ENCODE peak calls at places on chromosomes 3 and 15, in six cellular contexts. T is BE2C; W is CD8-positive, alpha-beta T cell; S is hepatocyte; Y is suprapubic skin; C is body of pancreas. N is an unnamed sample. For H3K4me1, the result is how much of the 10 kb centered on the place peaks cover.

GRCh38 chr3:2771711-2772110 is 338.5 kb downstream of the IL5RA start:
- DNase-seq in Y (no peak), T (no peak), C (no peak), W (no peak), S (no peak), N (no peak)

GRCh38 chr3:147383617-147384016 is 22.7 kb downstream of the ZIC4 start:
- DNase-seq in S (no peak), T (no peak), C (no peak), W (no peak), Y (no peak), N (no peak)

GRCh38 chr3:101070260-101071121 is 77.3 kb upstream of the ABI3BP start:
- DNase-seq in C (peak), W (peak), Y (no peak), T (peak), S (peak), N (peak)

GRCh38 chr15:80977627-80978036 is 12.0 kb downstream of the MESD start:
- DNase-seq in C (peak), T (peak), Y (peak), W (peak), S (peak), N (no peak)

GRCh38 chr3:76986876-76987513 is 52.9 kb upstream of the ROBO2 start:
- DNase-seq in W (no peak), T (peak), C (no peak), S (no peak), Y (no peak), N (no peak)

GRCh38 chr15:85615930-85616329 is 178.8 kb downstream of the KLHL25 start:
- DNase-seq in W (no peak), S (peak), C (no peak), T (peak), Y (no peak), N (peak)

GRCh38 chr3:95154775-95155174 is 1091.9 kb downstream of the NSUN3 start:
- DNase-seq in T (no peak), C (no peak), S (no peak), W (no peak), Y (no peak), N (no peak)

GRCh38 chr3:16399473-16399872 is 114.0 kb downstream of the RFTN1 start:
- DNase-seq in W (no peak), C (no peak), S (peak), T (peak), Y (no peak), N (no peak)

GRCh38 chr3:122676759-122677158 is 3.9 kb upstream of the PARP14 start:
- DNase-seq in C (no peak), T (no peak), Y (no peak), W (no peak), S (no peak), N (no peak)

GRCh38 chr3:186476044-186476468 is 68.1 kb downstream of the CRYGS start:
- DNase-seq in Y (no peak), T (no peak), S (no peak), C (peak), W (no peak), N (no peak)

GRCh38 chr3:111143-112069 is 85.2 kb upstream of the CHL1 start:
- DNase-seq in Y (no peak), C (no peak), W (no peak), T (no peak), S (no peak), N (no peak)

GRCh38 chr3:55969634-55970033 is 482.5 kb upstream of the WNT5A start:
- DNase-seq in W (no peak), S (no peak), Y (no peak), C (no peak), T (no peak), N (no peak)

GRCh38 chr15:44729394-44729913 is 6.9 kb upstream of the TRIM69 start:
- DNase-seq in S (no peak), T (peak), W (peak), C (no peak), Y (peak), N (no peak)

DNA sequence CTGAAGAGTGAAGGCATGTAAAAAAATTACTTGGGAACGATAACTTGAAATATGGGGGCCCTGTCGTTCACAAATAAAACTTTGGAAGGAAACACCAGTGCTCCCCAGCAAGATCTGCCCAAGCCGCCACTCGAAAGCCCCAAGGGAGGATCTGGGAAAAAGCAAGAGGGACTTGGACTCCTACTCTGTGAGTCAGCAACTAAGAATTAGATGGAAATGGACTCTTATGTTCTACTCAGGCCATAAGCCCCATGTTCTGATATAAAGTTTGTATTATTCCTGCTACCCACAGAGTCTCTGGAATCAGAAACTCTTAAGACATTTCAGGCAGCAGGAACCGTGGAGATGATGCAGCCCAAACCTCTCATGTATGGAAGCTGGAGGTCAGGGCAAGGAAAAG is 75.7 kb downstream of the ITGB5 start:
- DNase-seq in T (no peak), W (no peak), Y (no peak), S (no peak), C (no peak), N (no peak)
- H3K4me1 ChIP-seq in T (under half), W (under half), Y (half or more), S (half or more), C (under half), N (half or more)

DNA sequence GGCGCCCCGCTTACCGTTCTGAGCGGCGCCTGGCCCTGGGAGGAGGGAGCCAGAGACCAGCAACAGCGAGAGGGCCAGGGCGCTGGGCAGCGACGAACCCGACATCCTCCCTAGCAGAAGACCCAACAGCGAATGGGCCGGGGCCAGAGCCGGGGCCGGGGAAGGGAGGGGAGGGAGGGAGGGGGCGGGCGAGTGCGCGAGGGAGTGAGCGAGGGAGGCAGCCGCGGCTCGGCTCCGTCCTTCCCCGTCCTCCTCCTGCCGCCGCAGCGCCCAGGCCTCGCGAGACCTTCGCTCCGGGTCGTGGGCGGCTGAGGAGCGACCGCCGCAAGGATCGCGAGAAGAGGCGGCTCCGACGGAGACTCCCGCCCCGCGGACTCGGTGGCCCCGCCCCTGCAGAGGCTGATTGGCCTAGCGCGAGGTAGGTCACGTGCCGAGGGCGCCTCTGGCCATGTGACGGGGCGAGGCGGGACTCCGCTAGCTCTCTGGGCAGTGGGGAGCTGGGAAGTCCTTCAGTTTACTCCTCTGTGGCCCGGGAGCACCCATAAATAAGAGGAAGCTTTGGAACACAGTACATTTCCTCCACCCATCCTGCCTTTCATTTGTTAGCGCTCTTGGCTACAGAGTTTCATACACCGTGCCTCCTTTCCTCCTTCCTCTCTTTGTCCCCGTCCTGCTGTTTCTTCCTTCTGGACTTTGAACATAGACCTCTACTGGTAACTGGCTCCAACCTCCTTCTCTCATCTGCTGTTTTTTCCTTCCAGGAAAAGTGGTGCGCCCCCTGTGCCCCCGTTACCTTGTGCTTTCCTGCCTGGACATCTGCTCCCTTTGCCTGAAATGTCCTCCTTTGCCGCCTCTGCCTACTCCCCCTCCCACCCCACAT is at the start of gene NPTN:
- DNase-seq in S (peak), Y (peak), W (peak), C (peak), T (peak), N (peak)
- TF ChIP-seq CTCF in S (no peak), Y (no peak), W (no peak), C (no peak), T (peak), N (no peak)

DNA sequence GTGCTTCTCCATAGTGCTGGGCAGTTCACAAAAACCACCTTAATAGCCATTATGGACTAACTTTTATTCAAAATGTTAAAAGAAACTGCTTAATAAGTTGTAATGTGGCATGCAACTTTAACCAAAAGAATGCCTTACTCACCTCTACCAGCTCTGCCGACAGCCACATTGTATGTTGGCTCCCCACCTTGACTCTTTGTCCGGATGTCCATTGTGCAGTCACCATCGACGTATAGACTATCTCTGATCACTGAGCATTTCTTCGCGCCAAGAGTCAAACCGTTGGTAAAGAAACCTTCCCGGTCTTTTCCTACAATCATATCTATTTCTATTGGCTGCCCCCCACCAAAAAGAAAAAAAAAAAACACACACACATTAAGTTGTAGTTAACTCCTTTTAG is 2.5 kb downstream of the PFN2 start:
- DNase-seq in S (no peak), W (no peak), Y (no peak), C (no peak), T (peak), N (no peak)
- H3K4me3 ChIP-seq in S (peak), W (no peak), Y (no peak), C (no peak), T (peak), N (no peak)

GRCh38 chr15:88894348-88894818 is 961 bp downstream of the HAPLN3 start:
- DNase-seq in S (peak), Y (no peak), C (peak), W (peak), T (peak), N (peak)
- H3K4me1 ChIP-seq in S (under half), Y (under half), C (under half), W (under half), T (under half), N (under half)

GRCh38 chr3:150057227-150057626 is 86.5 kb upstream of the PFN2 start:
- DNase-seq in C (no peak), T (peak), S (no peak), W (no peak), Y (no peak), N (no peak)

GRCh38 chr3:150059241-150059640 is 88.5 kb upstream of the PFN2 start:
- DNase-seq in T (no peak), S (no peak), C (peak), Y (no peak), W (no peak), N (no peak)

GRCh38 chr3:150062492-150062891 is 91.8 kb upstream of the PFN2 start:
- DNase-seq in S (peak), T (no peak), Y (no peak), W (no peak), C (no peak), N (no peak)

GRCh38 chr3:150061288-150062018 is 90.8 kb upstream of the PFN2 start:
- DNase-seq in S (no peak), Y (no peak), W (no peak), C (no peak), T (no peak), N (no peak)

GRCh38 chr3:150059729-150060128 is 89.0 kb upstream of the PFN2 start:
- DNase-seq in T (no peak), S (no peak), W (no peak), C (no peak), Y (no peak), N (no peak)
- TF ChIP-seq CTCF in T (no peak), S (no peak), W (no peak), C (no peak), Y (no peak), N (no peak)

GRCh38 chr3:39154323-39155021 is 1.1 kb upstream of the CSRNP1 start:
- DNase-seq in W (no peak), S (peak), T (no peak), Y (peak), C (no peak), N (peak)
- H3K4me3 ChIP-seq in W (no peak), S (peak), T (no peak), Y (peak), C (no peak), N (peak)

DNA sequence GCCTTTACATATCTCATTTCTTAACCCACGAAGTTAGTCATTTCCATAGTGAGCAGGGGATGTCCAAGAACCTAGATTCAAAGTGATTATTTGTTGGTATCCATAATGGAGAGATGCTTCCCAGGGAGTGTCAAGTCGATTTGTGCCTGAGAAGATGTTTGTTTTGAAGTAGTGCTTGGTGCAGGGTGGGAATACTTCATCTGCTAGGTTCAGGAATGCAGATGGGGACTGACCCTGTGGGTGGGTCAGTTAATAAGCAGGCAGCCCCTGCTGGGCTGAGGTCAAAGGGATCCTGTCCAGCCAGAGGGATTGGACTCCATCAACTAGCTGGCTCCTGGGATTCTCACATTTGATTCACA is 44.1 kb upstream of the VILL start:
- DNase-seq in Y (no peak), W (no peak), C (no peak), S (no peak), T (no peak), N (no peak)
- H3K4me1 ChIP-seq in Y (half or more), W (under half), C (under half), S (half or more), T (under half), N (under half)

GRCh38 chr3:42898896-42899675 is 6.9 kb upstream of the ZNF662 start:
- DNase-seq in Y (no peak), T (no peak), W (no peak), S (no peak), C (no peak), N (no peak)
- TF ChIP-seq CTCF in Y (no peak), T (no peak), W (no peak), S (no peak), C (no peak), N (no peak)

GRCh38 chr15:73955851-73956250 is 29.6 kb downstream of the LOXL1 start:
- DNase-seq in C (no peak), S (no peak), T (no peak), Y (peak), W (no peak), N (peak)

GRCh38 chr15:73957785-73958184 is 31.5 kb downstream of the LOXL1 start:
- DNase-seq in T (no peak), Y (peak), C (no peak), S (no peak), W (no peak), N (peak)

GRCh38 chr15:73957276-73957675 is 31.0 kb downstream of the LOXL1 start:
- DNase-seq in S (no peak), C (no peak), Y (peak), W (no peak), T (no peak), N (peak)

GRCh38 chr15:73955326-73955725 is 29.1 kb downstream of the LOXL1 start:
- DNase-seq in C (no peak), W (no peak), Y (peak), S (no peak), T (no peak), N (no peak)

GRCh38 chr15:73956276-73957086 is 30.2 kb downstream of the LOXL1 start:
- DNase-seq in W (no peak), C (no peak), T (no peak), S (peak), Y (peak), N (peak)
- H3K4me3 ChIP-seq in W (no peak), C (no peak), T (no peak), S (no peak), Y (no peak), N (no peak)

N was measured in Caco-2.